ENCODE peak calls at places on chromosomes 2 and 18, in five cellular contexts. U is A549, W is K562, Y is H1, I is HepG2. K is an unnamed sample.

GRCh38 chr2:32825291-32825712 is 121.5 kb upstream of the LTBP1 start:
- DNase-seq in Y (no peak), I (no peak), W (peak), U (no peak), K (no peak)

GRCh38 chr2:148939271-148939670 is 64.2 kb downstream of the KIF5C start:
- DNase-seq in W (no peak), Y (no peak), I (no peak), U (no peak), K (no peak)

GRCh38 chr2:39487398-39488250 is 50.5 kb upstream of the MAP4K3 start:
- DNase-seq in Y (no peak), W (no peak), U (peak), I (no peak), K (no peak)

GRCh38 chr2:201733544-201733943 is 35.1 kb upstream of the MPP4 start:
- DNase-seq in I (no peak), W (no peak), Y (no peak), U (no peak), K (no peak)

GRCh38 chr2:128626758-128627515 is 308.3 kb upstream of the HS6ST1 start:
- DNase-seq in I (no peak), U (no peak), Y (no peak), W (no peak), K (no peak)

GRCh38 chr18:23178661-23179081 is 43.4 kb downstream of the CABLES1 start:
- DNase-seq in U (no peak), Y (no peak), I (peak), W (no peak), K (no peak)

GRCh38 chr2:65430515-65431416 is 1.6 kb downstream of the SPRED2 start:
- DNase-seq in W (peak), Y (no peak), I (peak), U (peak), K (no peak)

GRCh38 chr2:135657806-135658582 is 83.7 kb upstream of the UBXN4 start:
- DNase-seq in I (no peak), W (no peak), Y (no peak), U (no peak), K (peak)

GRCh38 chr2:110115291-110116032 is at the start of gene MALL:
- DNase-seq in Y (no peak), U (peak), W (no peak), I (no peak), K (no peak)

GRCh38 chr18:59096098-59096779 is 43.4 kb upstream of the SEC11C start:
- DNase-seq in W (no peak), Y (peak), I (peak), U (no peak), K (no peak)

GRCh38 chr18:4119813-4120212 is 335.3 kb downstream of the DLGAP1 start:
- DNase-seq in Y (no peak), U (no peak), I (no peak), W (no peak), K (no peak)

GRCh38 chr18:61448316-61448715 is 115.1 kb downstream of the CDH20 start:
- DNase-seq in W (no peak), U (no peak), I (no peak), Y (no peak), K (no peak)

GRCh38 chr2:28506112-28506511 is 10.3 kb downstream of the PLB1 start:
- DNase-seq in W (no peak), Y (no peak), U (no peak), I (no peak), K (no peak)

GRCh38 chr2:78541451-78542267 is 483.8 kb upstream of the REG3G start:
- DNase-seq in Y (no peak), W (peak), U (peak), I (peak), K (no peak)

GRCh38 chr2:45962522-45962921 is 311.0 kb downstream of the PRKCE start:
- DNase-seq in Y (no peak), I (no peak), U (peak), W (no peak), K (no peak)

GRCh38 chr2:14967739-14968138 is 335.2 kb downstream of the LRATD1 start:
- DNase-seq in W (no peak), U (no peak), Y (no peak), I (no peak), K (no peak)

GRCh38 chr2:238523158-238524110 is 96.7 kb downstream of the ASB1 start:
- DNase-seq in U (no peak), Y (peak), W (no peak), I (peak), K (no peak)

GRCh38 chr2:215937190-215937589 is 76.2 kb downstream of the MREG start:
- DNase-seq in W (no peak), I (no peak), Y (no peak), U (no peak), K (no peak)

GRCh38 chr18:24611075-24611474 is 150.6 kb downstream of the HRH4 start:
- DNase-seq in W (no peak), I (no peak), U (no peak), Y (no peak), K (no peak)

GRCh38 chr2:107412209-107412904 is 414.3 kb upstream of the RGPD4 start:
- DNase-seq in I (no peak), W (no peak), Y (no peak), U (no peak), K (no peak)

GRCh38 chr2:181393472-181393871 is 63.7 kb upstream of the ITGA4 start:
- DNase-seq in W (peak), U (peak), I (peak), Y (no peak), K (no peak)

GRCh38 chr2:218839430-218839829 is 7.8 kb upstream of the PRKAG3 start:
- DNase-seq in Y (no peak), W (no peak), I (no peak), U (no peak), K (no peak)

GRCh38 chr2:28583899-28584553 is 88.2 kb downstream of the PLB1 start:
- DNase-seq in Y (peak), I (peak), W (peak), U (peak), K (no peak)

GRCh38 chr2:37652199-37652640 is 19.2 kb downstream of the CDC42EP3 start:
- DNase-seq in I (no peak), W (no peak), U (peak), Y (no peak), K (no peak)

GRCh38 chr2:165203689-165204559 is at the start of gene SCN3A:
- DNase-seq in W (peak), Y (no peak), I (peak), U (peak), K (no peak)
- TF ChIP-seq RAD21 in W (peak), Y (peak), I (peak), U (peak), K (peak)

GRCh38 chr2:172395503-172395902 is 31.9 kb upstream of the ITGA6 start:
- DNase-seq in I (no peak), U (no peak), W (peak), Y (no peak), K (no peak)
- TF ChIP-seq KDM1A in I (no peak), U (no peak), W (no peak), Y (no peak), K (no peak)

GRCh38 chr2:158687315-158687714 is 107.8 kb upstream of the DAPL1 start:
- DNase-seq in U (no peak), W (no peak), I (no peak), Y (no peak), K (no peak)

GRCh38 chr2:158691619-158692018 is 103.5 kb upstream of the DAPL1 start:
- DNase-seq in W (no peak), Y (no peak), I (no peak), U (no peak), K (no peak)

GRCh38 chr2:158686166-158686792 is 108.8 kb upstream of the DAPL1 start:
- DNase-seq in W (no peak), I (no peak), U (no peak), Y (no peak), K (no peak)

GRCh38 chr2:158690823-158691222 is 104.3 kb upstream of the DAPL1 start:
- DNase-seq in I (no peak), U (no peak), W (no peak), Y (no peak), K (no peak)

DNA sequence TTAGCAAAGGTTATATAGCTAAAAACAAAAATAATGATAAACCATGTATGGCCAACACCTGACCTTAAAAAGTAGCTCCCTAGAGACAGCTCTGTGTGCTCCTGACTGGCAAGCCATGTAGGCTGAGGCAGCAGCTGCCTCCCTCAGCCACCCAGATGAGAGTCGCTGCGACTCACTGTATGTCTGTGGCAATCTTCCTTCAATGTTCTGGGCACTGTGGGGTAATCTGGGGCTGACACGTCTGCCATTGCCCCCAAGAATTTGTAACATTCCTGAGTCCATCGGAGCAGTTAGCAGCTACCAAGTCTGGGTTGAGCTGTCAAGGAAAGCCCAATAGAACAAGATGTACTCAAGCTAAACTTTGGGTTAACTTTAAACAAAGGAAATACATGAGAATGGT is 106.4 kb upstream of the DAPL1 start:
- DNase-seq in Y (no peak), I (no peak), W (no peak), U (peak), K (no peak)
- TF ChIP-seq RAD21 in Y (no peak), I (no peak), W (no peak), U (no peak), K (no peak)

DNA sequence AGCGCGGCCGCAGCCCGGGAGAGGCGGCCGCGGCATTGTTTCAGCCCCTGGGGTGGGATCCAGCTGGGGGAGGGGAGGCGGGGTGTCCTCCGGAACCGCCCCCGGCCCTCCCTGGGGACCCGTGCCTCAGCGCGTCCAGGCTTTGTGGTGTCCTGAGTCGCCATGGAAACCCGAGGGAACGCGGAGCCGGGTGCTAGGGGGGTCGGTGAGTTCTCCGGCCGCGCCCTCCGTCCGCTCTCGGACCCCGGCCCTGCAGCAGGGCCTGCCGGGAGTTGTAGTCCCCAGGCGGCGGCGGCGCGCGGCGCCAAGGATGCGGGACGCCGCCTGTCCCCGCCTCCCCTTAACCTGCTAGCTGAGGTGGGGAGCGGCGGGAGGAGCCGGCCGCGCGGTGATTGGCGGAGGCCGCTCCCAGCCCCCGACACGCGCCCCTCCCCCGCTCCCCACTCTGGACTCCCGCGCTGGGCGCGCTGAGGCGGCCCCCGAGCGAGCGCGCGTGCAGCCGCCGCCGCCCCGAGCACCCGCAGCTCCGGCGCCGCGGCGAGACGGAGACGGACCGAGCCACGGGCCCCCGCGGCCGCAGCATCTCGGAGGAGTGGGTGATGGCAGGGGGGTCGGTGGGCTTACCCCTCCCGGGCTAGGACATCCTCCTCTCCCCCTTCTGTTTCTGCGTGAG is at the start of gene DPYSL5:
- DNase-seq in W (peak), Y (peak), U (peak), I (no peak), K (no peak)
- TF ChIP-seq KDM1A in W (no peak), Y (no peak), U (no peak), I (no peak), K (no peak)

DNA sequence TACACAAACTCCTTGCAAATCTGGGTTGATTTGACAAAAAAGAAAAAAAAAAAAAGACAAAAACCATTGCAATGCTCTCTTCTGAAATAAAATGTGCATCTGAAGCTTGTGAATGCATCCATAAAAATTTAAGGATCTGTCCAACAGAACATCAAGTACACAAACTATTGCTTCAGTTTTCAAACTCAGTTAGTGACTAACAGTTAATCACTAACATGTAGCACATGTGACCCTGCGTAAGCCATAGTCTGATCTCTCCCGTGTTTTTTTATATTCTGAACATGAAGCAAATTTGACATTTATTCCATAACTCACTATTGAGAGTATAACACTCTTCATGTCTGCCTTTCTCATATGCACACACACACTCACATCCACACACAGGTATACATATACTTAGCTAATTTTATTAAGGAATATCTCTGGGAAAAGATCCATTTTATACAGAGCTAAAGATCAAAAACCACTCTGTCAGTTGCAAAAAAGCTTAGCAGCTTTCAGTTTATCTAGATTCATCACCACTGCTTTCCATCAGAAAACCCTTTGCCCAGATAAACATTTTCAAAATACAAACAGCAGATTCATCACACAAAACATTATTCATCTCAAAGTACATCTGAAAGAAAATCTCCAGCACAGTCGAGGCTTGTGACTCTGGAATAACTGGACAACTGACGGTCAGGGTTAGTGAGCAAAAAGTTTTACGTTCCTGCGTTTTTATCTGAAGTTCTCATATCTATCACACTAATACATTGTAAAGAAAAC is 1000.4 kb upstream of the ACVR2A start:
- DNase-seq in W (no peak), I (no peak), U (no peak), Y (no peak), K (no peak)
- TF ChIP-seq RAD21 in W (no peak), I (no peak), U (no peak), Y (no peak), K (no peak)

K was measured in GM12878.